ENCODE peak calls at places on chromosomes 7 and 10, in six cellular contexts. S, X, H, W, N and U are unnamed samples. For H3K4me1, the result is how much of the 10 kb centered on the place peaks cover.

GRCh38 chr7:42222119-42222518 is 14.9 kb downstream of the GLI3 start:
- DNase-seq in S (no peak), W (peak), N (no peak), H (no peak), X (no peak), U (peak)

GRCh38 chr10:129662386-129662785 is 195.3 kb downstream of the MGMT start:
- DNase-seq in S (no peak), H (no peak), X (no peak), W (no peak), N (no peak), U (peak)

GRCh38 chr7:20561466-20561865 is 54.0 kb upstream of the ABCB5 start:
- DNase-seq in S (no peak), N (no peak), W (no peak), X (no peak), H (no peak), U (no peak)

GRCh38 chr10:89262331-89263020 is 10.9 kb upstream of the LIPA start:
- DNase-seq in W (no peak), S (no peak), N (no peak), H (no peak), X (no peak), U (no peak)

GRCh38 chr7:48140001-48140681 is 31.1 kb upstream of the ABCA13 start:
- DNase-seq in X (no peak), H (no peak), N (no peak), S (no peak), W (no peak), U (no peak)

GRCh38 chr7:134493091-134493490 is 34.2 kb upstream of the AKR1B1 start:
- DNase-seq in W (no peak), N (no peak), X (no peak), S (no peak), H (no peak), U (no peak)

GRCh38 chr7:3437467-3437866 is 136.4 kb downstream of the SDK1 start:
- DNase-seq in H (no peak), W (peak), S (no peak), X (no peak), N (no peak), U (no peak)

GRCh38 chr7:95607477-95608010 is 11.2 kb upstream of the PDK4 start:
- DNase-seq in W (no peak), N (no peak), S (no peak), X (no peak), H (no peak), U (no peak)

GRCh38 chr7:130458256-130458655 is 17.4 kb upstream of the CEP41 start:
- DNase-seq in W (no peak), H (no peak), X (no peak), S (no peak), N (no peak), U (no peak)

GRCh38 chr10:44435196-44435595 is 50.3 kb upstream of the CXCL12 start:
- DNase-seq in H (no peak), S (no peak), N (no peak), X (no peak), W (no peak), U (no peak)

GRCh38 chr10:50528206-50528605 is 95.5 kb downstream of the SGMS1 start:
- DNase-seq in S (no peak), N (no peak), X (no peak), W (no peak), H (no peak), U (no peak)

GRCh38 chr7:103811315-103811714 is 178.1 kb downstream of the RELN start:
- DNase-seq in X (no peak), H (no peak), W (no peak), S (no peak), N (peak), U (no peak)

GRCh38 chr10:92851003-92851402 is 2.7 kb downstream of the EXOC6 start:
- DNase-seq in W (no peak), H (no peak), X (no peak), N (no peak), S (no peak), U (no peak)

GRCh38 chr10:122780391-122780790 is 65.3 kb downstream of the CUZD1 start:
- DNase-seq in X (no peak), W (no peak), S (no peak), H (no peak), N (no peak), U (peak)

GRCh38 chr10:4512557-4513286 is 313.3 kb upstream of the AKR1E2 start:
- DNase-seq in N (peak), X (peak), H (no peak), S (peak), W (peak), U (peak)

GRCh38 chr10:15879663-15880062 is 19.4 kb upstream of the MINDY3 start:
- DNase-seq in S (no peak), H (no peak), X (no peak), N (no peak), W (no peak), U (peak)

GRCh38 chr7:131921016-131921415 is 364.6 kb upstream of the PODXL start:
- DNase-seq in H (no peak), S (no peak), W (no peak), N (no peak), X (no peak), U (no peak)

GRCh38 chr7:139848274-139848673 is 19.2 kb downstream of the TBXAS1 start:
- DNase-seq in X (no peak), H (no peak), N (no peak), W (no peak), S (no peak), U (no peak)

GRCh38 chr7:47886412-47886811 is 61.9 kb downstream of the PKD1L1 start:
- DNase-seq in H (no peak), N (no peak), X (no peak), W (no peak), S (no peak), U (no peak)

GRCh38 chr10:51073461-51074237 is 638 bp upstream of the PRKG1 start:
- DNase-seq in X (no peak), S (no peak), W (peak), H (peak), N (peak), U (no peak)

GRCh38 chr7:46492460-46492859 is 571.4 kb upstream of the IGFBP3 start:
- DNase-seq in H (no peak), W (no peak), S (no peak), N (no peak), X (no peak), U (no peak)

GRCh38 chr7:151806204-151806603 is 70.7 kb downstream of the PRKAG2 start:
- DNase-seq in H (no peak), N (no peak), W (no peak), X (no peak), S (no peak), U (peak)

GRCh38 chr10:121282797-121283515 is 315.3 kb downstream of the FGFR2 start:
- DNase-seq in X (no peak), N (no peak), H (no peak), S (no peak), W (no peak), U (no peak)

GRCh38 chr10:17181751-17182150 is 19.7 kb downstream of the TRDMT1 start:
- DNase-seq in S (no peak), N (no peak), H (no peak), W (no peak), X (no peak), U (peak)

GRCh38 chr7:939843-940242 is 14.6 kb downstream of the ADAP1 start:
- DNase-seq in N (no peak), S (no peak), H (no peak), X (no peak), W (no peak), U (no peak)

GRCh38 chr10:130341325-130341724 is 205.1 kb downstream of the GLRX3 start:
- DNase-seq in W (peak), X (peak), N (peak), H (peak), S (no peak), U (peak)

GRCh38 chr10:122176232-122176865 is 94.7 kb upstream of the BTBD16 start:
- DNase-seq in H (no peak), X (no peak), W (no peak), S (no peak), N (no peak), U (no peak)

GRCh38 chr7:105309235-105310156 is 79.2 kb downstream of the SRPK2 start:
- DNase-seq in H (no peak), X (no peak), S (no peak), N (no peak), W (no peak), U (no peak)

GRCh38 chr7:1666779-1667565 is 3.1 kb upstream of the ELFN1 start:
- DNase-seq in H (peak), X (no peak), S (no peak), N (peak), W (peak), U (no peak)

GRCh38 chr7:29883462-29884398 is 77.4 kb downstream of the WIPF3 start:
- DNase-seq in W (peak), X (no peak), N (peak), H (no peak), S (no peak), U (no peak)

GRCh38 chr7:77308792-77309191 is 107.4 kb downstream of the GSAP start:
- DNase-seq in H (no peak), X (no peak), S (no peak), W (no peak), N (no peak), U (no peak)

GRCh38 chr10:22615819-22616499 is 98.4 kb downstream of the PIP4K2A start:
- DNase-seq in S (no peak), H (no peak), W (no peak), N (no peak), X (peak), U (no peak)
- H3K4me1 ChIP-seq in S (half or more), H (under half), W (half or more), N (half or more), X (half or more), U (half or more)

GRCh38 chr10:86364551-86365345 is 1.8 kb downstream of the GRID1 start:
- DNase-seq in X (no peak), N (no peak), W (peak), H (no peak), S (no peak), U (no peak)
- H3K4me1 ChIP-seq in X (under half), N (under half), W (under half), H (under half), S (under half), U (under half)

DNA sequence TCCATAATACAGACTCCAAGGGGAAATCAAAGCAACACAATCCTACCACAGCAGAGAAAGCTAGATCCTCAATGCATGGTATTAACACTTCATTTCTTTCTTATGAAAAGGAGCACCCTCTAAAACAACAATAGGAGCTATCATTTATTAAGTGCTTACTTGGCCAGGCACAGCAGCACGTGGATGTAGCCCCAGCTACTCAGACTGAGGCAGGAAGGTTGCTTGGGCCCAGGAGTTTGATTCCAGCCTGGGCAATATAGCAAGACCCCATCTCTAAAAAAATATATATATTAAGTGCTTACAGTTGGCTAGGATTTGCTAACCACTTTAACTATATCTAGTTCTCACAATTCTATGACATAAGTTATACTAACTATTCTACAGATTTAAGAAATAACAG is 12.2 kb downstream of the SNX13 start:
- DNase-seq in S (no peak), H (no peak), W (no peak), X (no peak), N (no peak), U (no peak)
- H3K4me1 ChIP-seq in S (under half), H (under half), W (under half), X (under half), N (under half), U (under half)

DNA sequence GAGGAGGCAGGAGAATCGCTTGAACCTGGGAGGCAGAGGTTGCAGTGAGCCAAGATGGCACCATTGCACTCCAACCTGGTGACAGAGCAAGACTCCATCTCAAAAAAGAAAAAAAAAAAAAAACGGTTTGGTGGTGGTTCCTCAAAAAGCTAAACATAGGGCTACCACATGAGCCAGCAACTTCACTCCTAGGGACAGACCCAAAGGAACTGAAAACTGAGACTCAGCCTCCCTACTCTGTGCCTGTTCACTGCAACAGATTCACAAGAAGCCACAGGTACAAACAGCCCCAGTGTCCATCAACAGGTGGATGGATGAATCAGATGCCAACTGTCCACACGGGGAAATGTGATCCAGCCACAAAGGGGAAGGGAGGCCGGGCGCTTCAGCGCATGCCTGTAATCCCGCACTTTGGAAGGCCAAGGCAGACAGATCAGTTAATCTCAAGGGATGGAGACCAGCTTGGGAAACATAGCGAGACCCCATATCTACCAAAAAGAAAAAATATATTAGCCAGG is 79.2 kb upstream of the TNRC18 start:
- DNase-seq in H (no peak), N (no peak), X (no peak), W (no peak), S (no peak), U (no peak)
- H3K4me1 ChIP-seq in H (under half), N (under half), X (under half), W (under half), S (under half), U (under half)

DNA sequence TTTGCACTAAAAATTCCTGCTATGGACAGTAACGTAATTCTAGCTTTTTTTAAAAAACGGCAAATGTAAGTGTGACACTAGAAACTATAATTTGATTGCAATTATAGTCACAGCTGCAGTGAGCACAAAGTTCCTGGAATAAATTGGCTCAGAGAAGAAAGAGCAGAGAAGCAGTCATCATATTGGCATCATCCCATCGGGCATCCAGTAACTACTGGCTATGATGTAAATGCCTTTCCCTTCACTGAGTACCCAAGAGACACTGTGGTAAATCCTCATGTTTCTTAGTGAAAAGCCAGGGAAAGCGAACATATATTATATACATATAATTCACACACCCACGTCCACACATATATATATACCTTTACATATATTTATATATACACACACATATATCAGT is 43.6 kb downstream of the PIP4K2A start:
- DNase-seq in W (no peak), N (no peak), X (no peak), S (no peak), H (no peak), U (peak)
- H3K4me1 ChIP-seq in W (under half), N (under half), X (under half), S (under half), H (under half), U (under half)

GRCh38 chr10:49279015-49279880 is 19.7 kb upstream of the C10orf71 start:
- DNase-seq in W (peak), X (no peak), H (no peak), S (no peak), N (no peak), U (no peak)
- H3K4me1 ChIP-seq in W (under half), X (under half), H (under half), S (under half), N (under half), U (under half)

DNA sequence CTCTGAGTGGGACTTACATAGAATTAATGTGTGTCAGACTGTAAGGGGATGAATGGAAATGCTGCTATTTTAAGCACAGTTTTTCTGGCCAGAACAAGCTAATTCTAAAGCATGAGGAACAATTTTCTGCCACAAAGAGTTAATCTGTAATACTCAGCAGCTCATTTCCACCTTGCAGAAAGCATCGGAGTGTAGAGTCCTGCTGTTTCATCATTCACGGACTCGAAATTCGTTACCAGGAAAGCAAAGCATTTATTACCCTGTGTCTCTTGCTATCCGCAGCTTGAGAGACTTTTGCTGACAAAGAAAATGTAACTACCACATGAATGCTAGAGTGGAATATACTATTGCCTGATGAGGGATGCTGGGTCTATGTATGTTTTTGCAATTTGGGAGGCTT is 213.0 kb downstream of the CELF2 start:
- DNase-seq in W (no peak), S (no peak), N (no peak), H (no peak), X (no peak), U (no peak)
- H3K4me1 ChIP-seq in W (under half), S (under half), N (under half), H (under half), X (under half), U (under half)

GRCh38 chr10:5805680-5806079 is 7.6 kb downstream of the GDI2 start:
- DNase-seq in H (no peak), X (peak), W (no peak), S (no peak), N (no peak), U (no peak)
- H3K4me1 ChIP-seq in H (under half), X (half or more), W (under half), S (under half), N (under half), U (under half)